ENCODE peak calls at places on chromosomes 2 and 18, in five cellular contexts. W, C, U, B and F are unnamed samples. For H3K4me1, the result is how much of the 10 kb centered on the place peaks cover.

GRCh38 chr2:108616731-108617161 is 82.5 kb downstream of the LIMS1 start:
- DNase-seq in W (no peak), C (no peak), B (no peak), U (no peak), F (peak)

GRCh38 chr18:29711931-29712330 is 1330.6 kb downstream of the DSC3 start:
- DNase-seq in B (no peak), W (no peak), C (no peak), U (no peak), F (no peak)

GRCh38 chr18:25370391-25370790 is 18.4 kb upstream of the ZNF521 start:
- DNase-seq in U (no peak), B (no peak), C (no peak), W (no peak), F (no peak)

GRCh38 chr2:166375736-166376487 is at the start of gene SCN9A:
- DNase-seq in B (peak), U (peak), W (peak), C (peak), F (peak)

GRCh38 chr18:6413554-6414117 is 1.1 kb downstream of the L3MBTL4 start:
- DNase-seq in W (no peak), U (no peak), B (peak), C (peak), F (no peak)

GRCh38 chr2:234950730-234951385 is 959 bp upstream of the SH3BP4 start:
- DNase-seq in C (no peak), W (no peak), U (peak), B (peak), F (peak)

GRCh38 chr2:147045113-147045512 is 799.7 kb upstream of the ACVR2A start:
- DNase-seq in W (peak), U (no peak), B (peak), C (peak), F (no peak)

GRCh38 chr2:64036343-64036742 is 17.1 kb upstream of the VPS54 start:
- DNase-seq in W (no peak), U (no peak), C (no peak), B (peak), F (no peak)

GRCh38 chr2:159562248-159562647 is 54.1 kb downstream of the BAZ2B start:
- DNase-seq in W (no peak), U (no peak), C (no peak), B (no peak), F (no peak)

GRCh38 chr2:49371302-49371701 is 217.0 kb upstream of the FSHR start:
- DNase-seq in W (no peak), B (no peak), U (no peak), C (no peak), F (no peak)

GRCh38 chr2:156593011-156593921 is 157.1 kb downstream of the GPD2 start:
- DNase-seq in U (no peak), C (peak), W (no peak), B (no peak), F (no peak)

GRCh38 chr2:40606862-40607261 is 155.0 kb upstream of the SLC8A1 start:
- DNase-seq in U (no peak), B (no peak), C (no peak), W (no peak), F (no peak)

GRCh38 chr2:164840458-164840929 is 1.1 kb downstream of the COBLL1 start:
- DNase-seq in U (peak), B (peak), W (no peak), C (peak), F (peak)

DNA sequence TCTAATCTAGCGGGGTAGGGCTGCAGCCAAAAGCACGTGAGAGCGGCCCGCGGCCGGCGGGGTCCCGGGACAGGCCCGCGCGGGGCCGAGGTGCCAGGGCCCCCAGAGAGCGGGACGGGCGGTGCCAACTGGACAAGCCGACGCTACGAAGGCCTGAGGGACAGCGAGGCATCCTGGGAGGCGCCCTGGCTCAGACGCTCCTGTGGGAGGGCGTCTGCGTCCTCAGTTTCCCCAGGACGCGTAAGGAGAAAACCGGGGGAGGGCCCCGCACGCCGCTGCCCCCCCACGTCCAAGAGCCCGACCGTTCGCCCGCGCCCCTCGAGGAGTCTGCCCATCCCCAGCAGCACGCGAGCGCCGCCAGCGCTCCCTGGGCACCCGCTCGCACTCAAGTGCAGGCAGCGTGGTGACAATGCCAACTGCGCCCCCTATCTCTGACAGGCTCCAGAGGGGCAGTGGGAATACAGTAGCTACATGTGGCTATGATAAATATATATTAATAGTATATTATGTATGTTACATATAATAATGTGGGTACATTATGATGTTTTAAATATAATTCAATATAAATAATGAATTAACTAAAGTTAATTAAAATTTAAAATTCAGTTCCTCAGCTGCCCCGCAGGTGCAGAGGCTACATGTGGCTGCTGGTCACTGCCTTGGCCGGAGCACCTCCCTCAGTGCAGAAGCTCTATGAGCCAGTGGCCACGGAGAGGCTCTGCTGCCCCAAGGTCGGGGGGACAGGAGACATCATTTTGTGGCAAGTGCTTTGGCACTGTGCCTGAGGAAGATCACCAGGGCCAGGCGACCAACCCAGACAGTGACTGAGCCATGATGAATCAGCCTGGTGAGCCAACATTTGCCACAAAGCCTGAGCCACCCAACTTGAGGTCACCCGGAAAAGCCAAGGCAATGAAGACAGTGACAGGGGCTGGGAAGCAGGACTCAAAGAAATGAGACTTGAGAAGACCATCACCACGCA is 5.5 kb upstream of the SFT2D3 start:
- DNase-seq in C (peak), B (peak), U (peak), W (no peak), F (no peak)
- H3K4me3 ChIP-seq in C (peak), B (no peak), U (no peak), W (peak), F (peak)

DNA sequence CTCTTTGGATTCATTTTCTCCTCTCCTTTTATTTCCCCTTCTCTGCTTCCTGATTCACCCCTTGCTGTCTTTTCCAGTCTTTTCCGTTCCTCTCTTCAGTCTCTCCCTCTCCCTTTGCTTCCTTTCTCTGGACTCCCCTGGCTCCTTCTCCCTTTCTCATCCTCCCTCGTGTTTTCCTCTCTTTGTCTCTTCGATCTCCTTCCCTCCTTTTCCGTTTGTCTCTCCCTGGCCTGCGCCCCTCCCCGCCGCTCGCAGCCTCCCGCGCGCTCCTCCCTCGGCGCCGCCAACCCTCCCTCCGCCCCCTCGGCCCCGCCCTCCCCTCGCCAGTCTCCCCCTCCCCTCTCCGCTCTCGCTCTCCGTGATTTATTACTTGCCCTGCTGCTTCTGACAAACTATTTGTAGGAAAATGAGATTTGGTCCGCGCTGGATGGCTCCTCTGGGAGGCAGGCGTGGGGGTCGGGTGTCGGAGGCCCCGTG is 46.0 kb upstream of the PAX8 start:
- DNase-seq in W (no peak), B (peak), U (no peak), C (peak), F (no peak)
- H3K27ac ChIP-seq in W (peak), B (no peak), U (no peak), C (no peak), F (peak)

DNA sequence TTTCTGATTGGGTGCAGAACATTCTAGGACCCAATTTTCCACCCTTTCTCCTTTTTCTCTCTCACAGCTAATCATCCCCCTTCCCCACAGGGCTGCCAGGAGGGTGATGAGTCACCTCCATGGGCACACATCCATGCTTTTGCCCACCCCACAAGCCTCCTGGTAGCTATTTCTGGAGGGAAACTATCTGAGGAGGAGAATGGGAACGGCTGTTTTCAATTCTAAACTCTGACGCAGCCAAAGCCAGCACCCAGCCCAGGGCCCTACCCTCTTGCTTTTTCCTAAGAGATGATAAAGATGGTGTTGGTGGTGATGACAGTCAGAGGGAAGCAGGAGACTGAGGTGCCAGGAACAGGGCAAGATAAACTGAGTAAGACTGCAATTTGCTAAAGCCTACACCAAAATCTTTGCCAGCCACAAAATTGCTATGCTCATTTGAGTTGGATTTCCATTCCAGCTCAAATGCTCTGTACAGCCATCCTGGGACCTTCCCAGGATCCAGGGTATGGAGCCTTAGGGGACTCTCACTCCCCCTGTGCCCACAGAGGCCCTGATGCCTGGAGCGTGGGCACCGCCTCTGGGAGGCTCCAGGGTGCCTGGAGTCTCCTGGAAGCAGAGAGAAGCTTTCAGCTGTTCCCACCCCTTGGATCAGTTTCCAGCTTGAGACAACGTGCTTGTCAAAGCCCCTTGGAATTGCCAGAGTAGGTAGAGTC is 62.0 kb upstream of the FZD7 start:
- DNase-seq in B (no peak), C (no peak), U (no peak), W (no peak), F (no peak)
- H3K4me1 ChIP-seq in B (under half), C (under half), U (under half), W (under half), F (under half)

DNA sequence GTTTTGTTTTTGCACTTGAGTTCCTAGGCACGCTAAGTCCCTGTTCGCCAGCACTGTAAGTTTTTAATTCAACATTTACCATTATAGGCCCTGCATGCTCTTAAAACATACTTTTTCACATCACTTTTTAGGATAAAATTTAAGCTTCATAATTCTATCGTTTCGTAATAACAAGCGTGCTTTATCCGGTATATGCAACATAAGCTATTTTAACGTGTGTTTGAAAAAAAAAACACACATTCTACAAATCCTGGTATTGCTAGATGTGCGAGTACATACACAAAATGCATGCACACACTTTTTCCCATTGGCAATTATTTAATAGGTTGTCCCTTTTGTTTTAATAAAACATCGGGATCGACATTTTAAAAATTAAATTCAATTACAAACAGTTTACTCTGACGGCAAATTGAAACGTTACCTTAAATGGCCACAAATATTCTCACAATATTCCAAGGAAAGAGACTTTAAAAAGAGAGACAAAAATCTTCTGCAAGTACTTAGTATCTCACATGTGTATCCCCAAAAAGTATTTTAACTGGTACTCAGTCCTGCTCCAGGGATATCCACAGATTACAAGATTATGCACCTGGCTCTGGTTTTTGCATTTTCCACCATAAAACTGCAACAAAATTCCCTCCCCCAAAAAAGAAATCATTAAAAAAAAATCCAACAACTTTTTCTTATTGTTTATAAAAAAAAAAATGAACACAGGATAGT is 1.0 kb upstream of the TCF4 start:
- DNase-seq in U (no peak), W (no peak), B (no peak), C (no peak), F (no peak)
- H3K4me3 ChIP-seq in U (peak), W (peak), B (no peak), C (peak), F (peak)

DNA sequence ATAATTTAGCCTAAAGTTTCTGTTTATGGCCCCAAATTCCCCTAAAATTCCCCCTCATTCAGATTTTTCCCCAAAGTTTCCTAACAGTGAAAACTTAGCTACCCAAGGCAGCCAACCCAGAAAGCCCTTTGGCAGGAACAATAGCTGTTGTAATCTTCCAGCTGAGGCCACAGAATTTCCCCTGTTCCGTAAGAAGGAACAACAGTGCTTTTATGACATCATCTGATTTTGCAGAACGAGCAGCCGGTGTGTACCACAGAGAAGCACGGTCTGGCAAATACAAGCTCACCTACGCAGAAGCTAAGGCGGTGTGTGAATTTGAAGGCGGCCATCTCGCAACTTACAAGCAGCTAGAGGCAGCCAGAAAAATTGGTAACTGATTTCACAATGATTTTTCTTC is 6.3 kb downstream of the TNFAIP6 start:
- DNase-seq in W (no peak), C (no peak), B (no peak), U (no peak), F (no peak)
- H3K27ac ChIP-seq in W (no peak), C (no peak), B (no peak), U (no peak), F (peak)